ENCODE peak calls at places on chromosomes 6 and 20, in four cellular contexts. V, B, U and J are unnamed samples.

GRCh38 chr6:137008204-137008603 is 36.6 kb downstream of the IL20RA start:
- DNase-seq in V (no peak), B (no peak), U (no peak), J (no peak)

GRCh38 chr6:3825331-3825831 is 23.8 kb upstream of the FAM50B start:
- DNase-seq in V (peak), B (peak), U (peak), J (no peak)

GRCh38 chr6:149026530-149026942 is 279.7 kb downstream of the UST start:
- DNase-seq in V (peak), B (no peak), U (no peak), J (no peak)

GRCh38 chr6:167796668-167797031 is 30.1 kb upstream of the AFDN start:
- DNase-seq in V (no peak), B (no peak), U (no peak), J (no peak)

GRCh38 chr20:13464702-13465101 is 174.0 kb downstream of the TASP1 start:
- DNase-seq in V (peak), B (no peak), U (no peak), J (no peak)

GRCh38 chr6:83221886-83222479 is 28.8 kb downstream of the RWDD2A start:
- DNase-seq in V (peak), B (no peak), U (no peak), J (no peak)

GRCh38 chr20:64116541-64117423 is 9.4 kb upstream of the NPBWR2 start:
- DNase-seq in V (no peak), B (peak), U (no peak), J (no peak)

GRCh38 chr6:98581725-98582124 is 252.6 kb upstream of the POU3F2 start:
- DNase-seq in V (no peak), B (no peak), U (no peak), J (no peak)

GRCh38 chr6:136487746-136488145 is 62.5 kb downstream of the MAP7 start:
- DNase-seq in V (peak), B (no peak), U (no peak), J (no peak)

GRCh38 chr20:19582782-19583181 is 175.3 kb upstream of the RIN2 start:
- DNase-seq in V (no peak), B (no peak), U (no peak), J (no peak)

GRCh38 chr6:76697585-76697984 is 625.1 kb upstream of the IMPG1 start:
- DNase-seq in V (peak), B (no peak), U (no peak), J (no peak)

GRCh38 chr6:17336425-17336824 is 55.3 kb downstream of the RBM24 start:
- DNase-seq in V (no peak), B (no peak), U (no peak), J (no peak)

GRCh38 chr6:168638497-168639072 is 197.6 kb downstream of the SMOC2 start:
- DNase-seq in V (no peak), B (no peak), U (no peak), J (no peak)

GRCh38 chr6:73418081-73418741 is 23.6 kb downstream of the DDX43 start:
- DNase-seq in V (peak), B (no peak), U (no peak), J (no peak)

GRCh38 chr6:3419624-3420272 is 37.1 kb downstream of the SLC22A23 start:
- DNase-seq in V (no peak), B (no peak), U (no peak), J (no peak)

GRCh38 chr20:13960525-13960924 is 29.9 kb downstream of the SEL1L2 start:
- DNase-seq in V (no peak), B (no peak), U (no peak), J (no peak)

GRCh38 chr6:89999154-89999553 is 104.9 kb downstream of the GJA10 start:
- DNase-seq in V (peak), B (no peak), U (peak), J (no peak)

GRCh38 chr20:24194133-24194532 is 205.6 kb upstream of the GGTLC1 start:
- DNase-seq in V (no peak), B (no peak), U (no peak), J (no peak)

GRCh38 chr6:73746776-73747175 is 50.8 kb downstream of the CD109 start:
- DNase-seq in V (peak), B (no peak), U (no peak), J (no peak)

GRCh38 chr6:111444794-111445193 is 38.2 kb downstream of the REV3L start:
- DNase-seq in V (no peak), B (no peak), U (no peak), J (no peak)

GRCh38 chr6:111715321-111715720 is 109.6 kb upstream of the TRAF3IP2 start:
- DNase-seq in V (no peak), B (no peak), U (no peak), J (no peak)

GRCh38 chr6:128455959-128456358 is 64.4 kb downstream of the PTPRK start:
- DNase-seq in V (no peak), B (no peak), U (no peak), J (no peak)

GRCh38 chr6:162849269-162849668 is 121.5 kb downstream of the PACRG start:
- DNase-seq in V (no peak), B (no peak), U (no peak), J (no peak)

GRCh38 chr6:31304683-31305082 is 32.8 kb upstream of the HLA-C start:
- DNase-seq in V (no peak), B (no peak), U (no peak), J (no peak)

GRCh38 chr20:31718952-31719643 is 3.6 kb downstream of the BCL2L1 start:
- DNase-seq in V (no peak), B (no peak), U (no peak), J (no peak)

GRCh38 chr6:17589402-17590116 is 10.5 kb upstream of the FAM8A1 start:
- DNase-seq in V (peak), B (no peak), U (no peak), J (no peak)

GRCh38 chr6:124682751-124683150 is 279.5 kb upstream of the RNF217 start:
- DNase-seq in V (no peak), B (no peak), U (no peak), J (no peak)

GRCh38 chr20:45899041-45899835 is 8.1 kb downstream of the CTSA start:
- DNase-seq in V (no peak), B (no peak), U (no peak), J (no peak)

GRCh38 chr6:41546475-41546865 is 289 bp downstream of the FOXP4 start:
- DNase-seq in V (no peak), B (no peak), U (no peak), J (no peak)
- H3K27ac ChIP-seq in V (peak), B (peak), U (peak), J (peak)

DNA sequence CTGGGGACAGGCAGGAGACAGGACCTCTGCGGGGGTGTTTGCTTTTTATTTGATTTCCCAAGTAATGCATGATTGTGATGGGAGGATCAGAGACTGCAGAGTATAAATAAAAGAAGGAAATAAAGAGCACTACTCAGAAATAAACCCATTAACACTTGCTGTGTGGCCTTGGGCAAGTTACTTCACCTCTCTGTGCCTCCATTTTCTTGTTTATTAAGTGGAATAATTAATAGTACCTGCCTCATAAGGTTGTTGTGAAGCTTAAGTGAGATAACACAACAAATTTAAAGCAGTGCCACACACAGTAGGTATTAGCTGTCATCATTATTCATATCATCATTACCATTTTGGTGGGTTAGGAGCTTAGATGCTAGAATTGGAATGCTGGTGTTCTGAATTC is 8.1 kb downstream of the CEBPB start:
- DNase-seq in V (no peak), B (no peak), U (no peak), J (no peak)
- H3K27ac ChIP-seq in V (no peak), B (no peak), U (no peak), J (no peak)

GRCh38 chr6:5084787-5085637 is at the start of gene PPP1R3G:
- DNase-seq in V (peak), B (peak), U (peak), J (no peak)

GRCh38 chr6:5084192-5084786 is 852 bp upstream of the PPP1R3G start:
- DNase-seq in V (no peak), B (no peak), U (peak), J (no peak)

GRCh38 chr6:5086294-5086890 is 1.3 kb downstream of the PPP1R3G start:
- DNase-seq in V (peak), B (no peak), U (no peak), J (no peak)

GRCh38 chr6:5087389-5087788 is 2.2 kb downstream of the PPP1R3G start:
- DNase-seq in V (no peak), B (peak), U (no peak), J (no peak)

GRCh38 chr6:5085638-5086293 is 625 bp downstream of the PPP1R3G start:
- DNase-seq in V (peak), B (no peak), U (peak), J (no peak)
- H3K27ac ChIP-seq in V (no peak), B (peak), U (no peak), J (peak)

GRCh38 chr6:96925290-96925687 is 761 bp downstream of the KLHL32 start:
- DNase-seq in V (no peak), B (no peak), U (no peak), J (no peak)

GRCh38 chr6:96927660-96928059 is 3.1 kb downstream of the KLHL32 start:
- DNase-seq in V (no peak), B (no peak), U (no peak), J (no peak)

GRCh38 chr6:96923400-96923799 is 1.1 kb upstream of the KLHL32 start:
- DNase-seq in V (no peak), B (no peak), U (no peak), J (no peak)

GRCh38 chr6:96926425-96926824 is 1.9 kb downstream of the KLHL32 start:
- DNase-seq in V (no peak), B (no peak), U (no peak), J (no peak)

GRCh38 chr6:96923871-96924493 is 546 bp upstream of the KLHL32 start:
- DNase-seq in V (peak), B (no peak), U (no peak), J (no peak)
- H3K27ac ChIP-seq in V (peak), B (peak), U (peak), J (peak)

DNA sequence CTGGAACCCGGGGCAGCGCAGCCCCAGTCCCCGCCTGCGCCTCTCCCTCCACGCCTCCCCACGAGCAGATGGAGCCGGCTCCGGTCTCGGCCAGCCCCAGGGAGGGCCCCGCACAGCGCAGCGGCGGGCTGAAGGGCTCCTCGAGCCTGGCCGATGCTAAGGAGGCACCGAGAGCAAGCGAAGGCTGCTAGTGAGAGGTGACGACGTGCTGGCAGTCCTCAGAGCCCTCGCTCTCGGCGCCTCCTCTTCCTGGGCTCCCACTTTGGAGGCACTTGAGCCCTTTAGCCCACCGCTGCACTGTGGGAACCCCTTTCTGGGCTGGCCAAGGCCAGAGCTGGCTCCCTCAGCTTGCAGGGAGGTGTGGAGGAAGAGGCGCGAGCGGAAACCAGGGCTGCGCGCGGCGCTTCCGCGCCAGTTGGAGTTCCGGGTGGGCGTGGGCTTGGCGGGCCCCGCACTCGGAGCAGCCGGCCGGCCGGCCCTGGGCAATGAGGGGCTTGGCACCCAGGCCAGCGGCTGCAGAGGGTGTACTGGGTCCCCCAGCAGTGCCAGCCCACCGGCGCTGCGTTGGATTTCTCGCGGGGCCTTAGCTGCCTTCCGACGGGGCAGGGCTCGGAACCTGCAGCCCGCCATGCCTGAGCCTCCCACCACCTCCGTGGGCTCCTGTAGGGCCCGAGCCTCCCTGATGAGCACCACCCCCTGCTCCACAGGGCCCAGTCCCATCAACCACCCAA is 2.5 kb upstream of the TMEM14C start:
- DNase-seq in V (peak), B (peak), U (peak), J (no peak)
- H3K27ac ChIP-seq in V (no peak), B (peak), U (peak), J (peak)

GRCh38 chr20:60815656-60816055 is 436.4 kb upstream of the CDH4 start:
- DNase-seq in V (no peak), B (no peak), U (no peak), J (no peak)
- H3K27ac ChIP-seq in V (no peak), B (no peak), U (no peak), J (no peak)

GRCh38 chr6:35083507-35083906 is 57.6 kb downstream of the TCP11 start:
- DNase-seq in V (no peak), B (no peak), U (no peak), J (no peak)

GRCh38 chr6:35081426-35081851 is 59.7 kb downstream of the TCP11 start:
- DNase-seq in V (no peak), B (no peak), U (no peak), J (no peak)

GRCh38 chr6:35082733-35083403 is 58.3 kb downstream of the TCP11 start:
- DNase-seq in V (no peak), B (no peak), U (no peak), J (no peak)

GRCh38 chr6:35080821-35081425 is 60.2 kb downstream of the TCP11 start:
- DNase-seq in V (no peak), B (no peak), U (no peak), J (no peak)

DNA sequence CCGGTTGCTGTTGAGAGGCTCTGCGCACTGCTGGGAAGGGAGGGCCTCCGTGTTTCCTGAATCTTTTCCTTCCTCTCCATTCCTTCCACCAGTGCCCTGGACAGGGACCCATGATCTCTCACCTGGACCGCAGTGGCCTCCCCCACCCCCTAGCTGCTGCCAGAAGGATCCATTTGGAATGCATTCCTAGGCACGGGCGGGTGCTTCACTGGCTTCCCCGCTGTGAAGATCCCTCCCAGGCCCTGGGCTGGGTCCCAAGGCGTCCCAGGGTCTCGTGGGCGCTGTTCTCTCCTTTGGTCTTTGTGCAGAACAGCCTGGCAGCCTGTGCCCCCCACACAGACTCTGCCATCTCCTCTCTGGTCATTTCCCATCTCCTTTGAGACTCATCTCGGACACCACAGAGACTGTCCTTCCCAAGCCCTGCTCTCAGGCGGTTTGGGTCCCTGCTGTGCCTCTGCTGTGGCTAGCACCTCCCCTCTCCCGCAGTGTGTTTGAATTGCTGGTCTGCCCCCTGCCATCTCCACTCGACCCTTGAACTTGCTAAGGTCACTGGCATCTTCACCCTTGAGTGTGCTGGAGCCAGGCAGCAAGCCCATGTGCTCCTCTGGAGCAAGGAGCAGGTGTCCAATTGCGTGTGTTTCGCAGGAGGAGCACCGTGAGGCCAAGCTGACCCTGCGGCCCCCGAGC is 59.0 kb downstream of the TCP11 start:
- DNase-seq in V (no peak), B (no peak), U (no peak), J (no peak)
- H3K27ac ChIP-seq in V (no peak), B (peak), U (no peak), J (peak)

GRCh38 chr6:57305112-57305511 is 12.3 kb upstream of the PRIM2 start:
- DNase-seq in V (peak), B (no peak), U (no peak), J (no peak)
- H3K27ac ChIP-seq in V (no peak), B (no peak), U (no peak), J (no peak)

GRCh38 chr6:86477510-86478166 is 459.7 kb upstream of the HTR1E start:
- DNase-seq in V (no peak), B (no peak), U (no peak), J (no peak)

DNA sequence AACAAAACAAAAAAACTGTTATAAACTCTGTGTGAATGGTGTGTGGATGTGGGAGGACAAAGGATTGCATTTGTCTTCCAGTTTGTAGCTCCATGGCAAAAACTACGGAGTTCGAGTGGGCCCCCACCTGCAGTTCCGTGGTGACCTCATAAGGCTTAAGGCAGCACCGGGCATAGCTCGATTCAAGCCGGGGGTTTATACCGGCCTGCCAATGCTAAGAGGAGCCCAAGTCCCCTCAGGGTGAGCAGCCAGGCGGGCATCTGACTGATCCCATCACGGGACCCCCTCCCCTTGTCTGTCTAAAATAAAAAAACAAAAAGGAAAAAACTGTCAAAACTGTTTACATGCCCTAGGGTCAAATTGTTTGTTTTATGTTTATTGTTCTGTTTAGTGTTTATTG is 463.2 kb upstream of the HTR1E start:
- DNase-seq in V (no peak), B (no peak), U (no peak), J (no peak)
- H3K27ac ChIP-seq in V (no peak), B (no peak), U (no peak), J (no peak)

DNA sequence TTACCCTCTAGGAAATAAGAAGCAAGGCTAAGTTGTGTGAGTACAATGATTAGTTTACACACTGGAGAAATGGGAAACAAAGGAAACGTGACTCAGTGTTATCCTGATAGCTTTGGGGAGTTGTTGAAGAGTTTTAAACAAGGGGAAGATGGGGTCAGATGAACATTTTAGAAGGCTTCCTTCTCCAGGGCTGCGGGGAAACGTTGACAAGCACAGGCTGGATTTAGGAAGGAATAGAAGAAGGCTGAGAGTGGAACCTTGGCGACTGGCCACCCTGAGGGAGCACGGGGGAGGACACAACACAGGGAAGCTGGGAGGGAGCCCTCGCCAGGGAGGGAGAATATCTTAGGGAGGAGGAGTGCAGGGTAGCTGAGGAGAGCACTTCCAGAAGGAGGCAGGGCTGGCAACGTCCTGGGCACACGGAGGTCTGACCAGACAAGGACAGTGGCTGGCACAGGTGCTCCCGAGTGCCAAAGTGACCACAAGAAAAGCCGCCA is 134.7 kb downstream of the AIG1 start:
- DNase-seq in V (peak), B (no peak), U (peak), J (no peak)
- H3K27ac ChIP-seq in V (no peak), B (no peak), U (no peak), J (no peak)